ENCODE peak calls at places on chromosome 18, in five cellular contexts. D, B, M, Z and O are unnamed samples.

GRCh38 chr18:36539674-36540073 is 242.2 kb downstream of the FHOD3 start:
- DNase-seq in D (no peak), B (no peak), Z (no peak), M (no peak), O (no peak)

GRCh38 chr18:63844254-63844653 is 43.3 kb upstream of the SERPINB2 start:
- DNase-seq in B (no peak), D (no peak), Z (no peak), M (no peak), O (no peak)

GRCh38 chr18:12043811-12044210 is 49.8 kb upstream of the ANKRD62 start:
- DNase-seq in Z (no peak), M (no peak), B (no peak), D (no peak), O (no peak)

GRCh38 chr18:12811191-12811950 is 72.7 kb downstream of the PTPN2 start:
- DNase-seq in B (no peak), M (no peak), D (no peak), Z (no peak), O (no peak)

GRCh38 chr18:76686737-76687231 is 135.6 kb upstream of the ZNF236 start:
- DNase-seq in Z (peak; percentile 70), M (peak; percentile 54), B (peak; percentile 52), D (peak; percentile 56), O (peak; percentile 94)

GRCh38 chr18:36203360-36203895 is 16.1 kb downstream of the MOCOS start:
- DNase-seq in B (no peak), D (no peak), M (peak; percentile 5), Z (no peak), O (no peak)

GRCh38 chr18:25144835-25145234 is 207.1 kb downstream of the ZNF521 start:
- DNase-seq in M (no peak), B (no peak), Z (no peak), D (no peak), O (no peak)

GRCh38 chr18:75049455-75049789 is 159.5 kb downstream of the PTGR3 start:
- DNase-seq in B (no peak), Z (no peak), M (no peak), D (no peak), O (no peak)

GRCh38 chr18:31329787-31330438 is 12.0 kb downstream of the DSG1 start:
- DNase-seq in Z (no peak), D (no peak), B (no peak), M (no peak), O (no peak)

GRCh38 chr18:48345596-48345995 is 63.6 kb downstream of the ZBTB7C start:
- DNase-seq in M (no peak), D (no peak), B (no peak), Z (no peak), O (no peak)

GRCh38 chr18:44500820-44501670 is 179.6 kb upstream of the SETBP1 start:
- DNase-seq in D (no peak), Z (no peak), M (no peak), B (no peak), O (no peak)

GRCh38 chr18:44643004-44643403 is 37.7 kb upstream of the SETBP1 start:
- DNase-seq in B (no peak), D (no peak), M (no peak), Z (no peak), O (no peak)

GRCh38 chr18:61949946-61950345 is 57.1 kb upstream of the RNF152 start:
- DNase-seq in D (no peak), Z (no peak), M (peak; percentile 84), B (no peak), O (peak; percentile 63)

GRCh38 chr18:62487161-62487560 is 35.7 kb upstream of the ZCCHC2 start:
- DNase-seq in B (no peak), D (no peak), M (no peak), Z (no peak), O (no peak)

GRCh38 chr18:51537487-51537886 is 340.0 kb upstream of the MEX3C start:
- DNase-seq in D (no peak), B (no peak), Z (no peak), M (peak; percentile 50), O (no peak)

GRCh38 chr18:77765468-77765867 is 515.8 kb downstream of the GALR1 start:
- DNase-seq in B (no peak), Z (no peak), D (no peak), M (no peak), O (no peak)

GRCh38 chr18:26488417-26489009 is 59.8 kb downstream of the KCTD1 start:
- DNase-seq in D (no peak), Z (no peak), B (no peak), M (no peak), O (no peak)

GRCh38 chr18:27581261-27581904 is 396.3 kb upstream of the CHST9 start:
- DNase-seq in B (no peak), M (no peak), D (no peak), Z (no peak), O (no peak)

DNA sequence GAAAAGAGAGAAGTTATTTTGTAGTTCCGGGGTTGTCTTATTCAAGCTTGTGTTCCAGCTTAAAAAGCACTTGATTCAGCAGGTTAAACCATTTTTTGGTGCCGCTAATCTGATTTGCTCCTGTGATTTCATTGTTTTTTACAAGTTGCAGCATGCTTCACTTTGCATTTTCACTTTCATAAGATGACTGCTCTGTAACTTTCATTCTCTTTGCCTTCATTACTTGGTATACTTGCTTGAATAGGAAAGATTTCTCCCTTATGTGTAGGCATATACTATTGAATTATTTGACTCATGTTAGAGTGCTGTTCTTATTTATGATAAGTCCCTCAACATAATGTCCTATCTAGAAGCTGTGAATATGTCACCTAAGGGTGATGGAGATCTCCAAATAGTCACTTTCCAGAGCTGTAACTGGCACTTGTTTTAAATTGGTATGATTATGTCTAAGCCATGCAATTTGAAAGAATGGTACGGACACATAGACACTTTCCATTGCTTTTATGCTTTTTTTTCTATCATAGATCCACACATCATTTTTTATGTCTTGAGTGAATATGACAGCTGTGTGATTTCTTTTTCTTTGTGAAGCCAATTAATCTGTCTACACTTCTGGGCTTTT is 254.5 kb downstream of the DSEL start:
- DNase-seq in Z (no peak), M (no peak), D (no peak), B (no peak), O (no peak)
- H3K4me3 ChIP-seq in Z (no peak overlapping the region), M (no peak overlapping the region), D (no peak overlapping the region), B (no peak overlapping the region), O (no peak overlapping the region)

GRCh38 chr18:6956495-6956894 is 161.1 kb downstream of the LAMA1 start:
- DNase-seq in M (no peak), B (no peak), Z (no peak), D (no peak), O (no peak)
- H3K4me3 ChIP-seq in M (no peak overlapping the region), B (no peak overlapping the region), Z (no peak overlapping the region), D (no peak overlapping the region), O (no peak overlapping the region)

GRCh38 chr18:55407191-55407590 is 180.8 kb downstream of the TCF4 start:
- DNase-seq in D (no peak), B (no peak), Z (no peak), M (no peak), O (no peak)
- H3K4me3 ChIP-seq in D (no peak overlapping the region), B (no peak overlapping the region), Z (no peak overlapping the region), M (no peak overlapping the region), O (no peak overlapping the region)

GRCh38 chr18:3159830-3160229 is 59.9 kb downstream of the MYOM1 start:
- DNase-seq in B (no peak), Z (no peak), D (no peak), M (no peak), O (no peak)
- H3K4me3 ChIP-seq in B (no peak overlapping the region), Z (no peak overlapping the region), D (no peak overlapping the region), M (no peak overlapping the region), O (no peak overlapping the region)

GRCh38 chr18:13823707-13824395 is at the start of gene MC5R:
- DNase-seq in Z (peak; percentile 48), M (peak; percentile 22), B (peak; percentile 38), D (peak; percentile 49), O (no peak)
- H3K4me3 ChIP-seq in Z (no peak within 1 kb of the TSS), M (peak within 1 kb of the TSS; percentile 49), B (peak within 1 kb of the TSS; percentile 33), D (peak within 1 kb of the TSS; percentile 24), O (no peak within 1 kb of the TSS)

GRCh38 chr18:65942854-65943253 is 192.0 kb downstream of the CDH7 start:
- DNase-seq in Z (no peak), M (no peak), B (no peak), D (no peak), O (no peak)

GRCh38 chr18:65942103-65942502 is 191.3 kb downstream of the CDH7 start:
- DNase-seq in M (no peak), D (no peak), B (no peak), Z (no peak), O (no peak)

GRCh38 chr18:65941482-65941881 is 190.7 kb downstream of the CDH7 start:
- DNase-seq in Z (no peak), D (no peak), B (no peak), M (no peak), O (no peak)

GRCh38 chr18:65943268-65943667 is 192.5 kb downstream of the CDH7 start:
- DNase-seq in D (no peak), B (no peak), M (no peak), Z (no peak), O (no peak)

GRCh38 chr18:65946777-65947176 is 196.0 kb downstream of the CDH7 start:
- DNase-seq in M (no peak), B (no peak), Z (no peak), D (no peak), O (no peak)
- H3K4me3 ChIP-seq in M (no peak overlapping the region), B (no peak overlapping the region), Z (no peak overlapping the region), D (no peak overlapping the region), O (no peak overlapping the region)

GRCh38 chr18:57435851-57436192 is 648 bp downstream of the ONECUT2 start:
- DNase-seq in Z (no peak), M (no peak), D (no peak), B (no peak), O (no peak)

GRCh38 chr18:57433492-57434176 is 1.5 kb upstream of the ONECUT2 start:
- DNase-seq in Z (no peak), B (no peak), D (no peak), M (no peak), O (no peak)

GRCh38 chr18:57434177-57434535 is 1.0 kb upstream of the ONECUT2 start:
- DNase-seq in Z (no peak), M (no peak), B (no peak), D (no peak), O (no peak)

GRCh38 chr18:57436193-57436964 is 1.2 kb downstream of the ONECUT2 start:
- DNase-seq in Z (no peak), D (no peak), B (no peak), M (no peak), O (no peak)

DNA sequence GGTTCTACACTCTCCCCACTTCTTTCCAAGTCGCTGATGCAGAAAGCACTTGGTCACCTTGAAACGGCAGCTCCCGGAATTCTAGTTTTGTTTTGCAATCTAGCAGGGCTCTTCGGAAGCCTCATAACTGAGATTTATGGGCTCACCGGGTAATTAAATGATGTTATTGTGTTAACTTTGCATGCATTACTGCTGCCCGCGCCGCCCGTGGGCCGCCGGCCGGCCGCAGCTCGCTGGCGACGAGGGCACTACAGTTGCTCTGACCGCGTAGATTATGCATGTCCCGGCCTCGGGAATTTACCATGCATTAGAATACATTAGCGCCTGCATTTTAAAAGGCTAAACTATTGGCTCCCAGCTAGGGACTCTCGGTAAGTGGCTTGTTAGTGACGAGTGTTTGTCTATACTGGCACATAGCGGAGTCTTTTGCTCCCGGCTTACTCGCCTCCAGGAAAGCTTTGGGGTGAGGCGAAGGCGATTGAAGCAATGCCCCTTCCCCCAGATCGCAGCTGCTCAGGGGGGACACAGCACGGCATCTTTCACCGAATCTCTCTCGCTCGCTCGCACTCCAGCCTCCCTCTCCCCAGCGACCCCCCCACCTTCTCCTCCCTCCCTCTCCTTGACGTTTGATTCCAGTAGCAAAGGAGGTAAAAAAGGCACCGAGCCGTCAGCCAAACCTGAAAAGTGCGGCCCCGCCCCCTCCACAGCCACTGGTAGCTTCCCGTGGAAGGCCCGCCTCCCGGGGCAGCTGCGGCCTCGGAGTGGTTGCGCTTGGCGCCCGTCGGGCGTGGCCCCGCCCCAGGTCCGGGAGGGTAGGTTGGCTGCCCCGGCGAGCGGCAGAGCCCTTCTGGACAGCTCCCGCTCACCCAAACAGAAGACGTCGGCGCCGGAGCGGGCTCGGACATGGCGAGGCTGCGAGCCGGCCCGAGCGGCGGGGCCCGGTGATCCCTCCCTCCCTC is at the start of gene ONECUT2:
- DNase-seq in B (peak; percentile 31), D (peak; percentile 87), Z (peak; percentile 92), M (peak; percentile 88), O (peak; percentile 77)
- H3K4me3 ChIP-seq in B (peak within 1 kb of the TSS; percentile 38), D (peak within 1 kb of the TSS; percentile 15), Z (peak within 1 kb of the TSS; percentile 26), M (peak within 1 kb of the TSS; percentile 56), O (peak within 1 kb of the TSS; percentile 17)